ENCODE peak calls at places on chromosomes 7 and 10, in four cellular contexts. One of them, this sample, is unnamed. For H3K4me1, the result is how much of the 10 kb centered on the place peaks cover.

GRCh38 chr7:28802450-28802849 is 155.7 kb downstream of the TRIL start:
- DNase-seq in mesenchymal stem cell: no peak
- DNase-seq in trophoblast cell: peak
- DNase-seq in neural progenitor cell: no peak
- DNase-seq in this sample: no peak

GRCh38 chr7:70006411-70006920 is 408.2 kb downstream of the AUTS2 start:
- DNase-seq in mesenchymal stem cell: no peak
- DNase-seq in trophoblast cell: no peak
- DNase-seq in neural progenitor cell: no peak
- DNase-seq in this sample: no peak

GRCh38 chr10:33616921-33617320 is 282.5 kb upstream of the NRP1 start:
- DNase-seq in mesenchymal stem cell: peak
- DNase-seq in trophoblast cell: no peak
- DNase-seq in neural progenitor cell: no peak
- DNase-seq in this sample: no peak

GRCh38 chr10:122054046-122055025 is 65.4 kb downstream of the TACC2 start:
- DNase-seq in mesenchymal stem cell: peak
- DNase-seq in trophoblast cell: peak
- DNase-seq in neural progenitor cell: peak
- DNase-seq in this sample: no peak

GRCh38 chr7:70289067-70289466 is 690.8 kb downstream of the AUTS2 start:
- DNase-seq in mesenchymal stem cell: peak
- DNase-seq in trophoblast cell: no peak
- DNase-seq in neural progenitor cell: no peak
- DNase-seq in this sample: no peak

GRCh38 chr10:5895804-5896203 is 5.8 kb downstream of the FBH1 start:
- DNase-seq in mesenchymal stem cell: no peak
- DNase-seq in trophoblast cell: no peak
- DNase-seq in neural progenitor cell: peak
- DNase-seq in this sample: no peak

GRCh38 chr10:451021-451471 is 238.4 kb downstream of the DIP2C start:
- DNase-seq in mesenchymal stem cell: no peak
- DNase-seq in trophoblast cell: no peak
- DNase-seq in neural progenitor cell: no peak
- DNase-seq in this sample: no peak

GRCh38 chr10:85544956-85545355 is 821.6 kb downstream of the GRID1 start:
- DNase-seq in mesenchymal stem cell: peak
- DNase-seq in trophoblast cell: no peak
- DNase-seq in neural progenitor cell: no peak
- DNase-seq in this sample: no peak

GRCh38 chr7:89680161-89680560 is 474.1 kb upstream of the STEAP1 start:
- DNase-seq in mesenchymal stem cell: no peak
- DNase-seq in trophoblast cell: no peak
- DNase-seq in neural progenitor cell: no peak
- DNase-seq in this sample: no peak

GRCh38 chr7:43394441-43395130 is 188.3 kb upstream of the STK17A start:
- DNase-seq in mesenchymal stem cell: no peak
- DNase-seq in trophoblast cell: no peak
- DNase-seq in neural progenitor cell: no peak
- DNase-seq in this sample: no peak

GRCh38 chr10:65320256-65321026 is 1605.4 kb upstream of the LRRTM3 start:
- DNase-seq in mesenchymal stem cell: peak
- DNase-seq in trophoblast cell: no peak
- DNase-seq in neural progenitor cell: no peak
- DNase-seq in this sample: no peak

GRCh38 chr7:130719550-130719949 is 14.5 kb downstream of the KLF14 start:
- DNase-seq in mesenchymal stem cell: no peak
- DNase-seq in trophoblast cell: no peak
- DNase-seq in neural progenitor cell: no peak
- DNase-seq in this sample: no peak

GRCh38 chr7:9645756-9646155 is 1212.3 kb downstream of the NXPH1 start:
- DNase-seq in mesenchymal stem cell: peak
- DNase-seq in trophoblast cell: no peak
- DNase-seq in neural progenitor cell: no peak
- DNase-seq in this sample: no peak

GRCh38 chr7:37916673-37917660 is at the start of gene SFRP4:
- DNase-seq in mesenchymal stem cell: peak
- DNase-seq in trophoblast cell: no peak
- DNase-seq in neural progenitor cell: peak
- DNase-seq in this sample: no peak

GRCh38 chr7:32533313-32534024 is 38.2 kb downstream of the AVL9 start:
- DNase-seq in mesenchymal stem cell: no peak
- DNase-seq in trophoblast cell: no peak
- DNase-seq in neural progenitor cell: no peak
- DNase-seq in this sample: no peak

GRCh38 chr7:126930166-126930565 is 322.6 kb downstream of the GRM8 start:
- DNase-seq in mesenchymal stem cell: no peak
- DNase-seq in trophoblast cell: no peak
- DNase-seq in neural progenitor cell: no peak
- DNase-seq in this sample: no peak

GRCh38 chr10:42950606-42951485 is 126.0 kb upstream of the RET start:
- DNase-seq in mesenchymal stem cell: no peak
- DNase-seq in trophoblast cell: no peak
- DNase-seq in neural progenitor cell: no peak
- DNase-seq in this sample: no peak

GRCh38 chr10:72083234-72084093 is 4.9 kb downstream of the SPOCK2 start:
- DNase-seq in mesenchymal stem cell: no peak
- DNase-seq in trophoblast cell: no peak
- DNase-seq in neural progenitor cell: no peak
- DNase-seq in this sample: no peak

GRCh38 chr7:37930226-37930948 is 9.9 kb downstream of the EPDR1 start:
- DNase-seq in mesenchymal stem cell: no peak
- DNase-seq in trophoblast cell: no peak
- DNase-seq in neural progenitor cell: no peak
- DNase-seq in this sample: no peak

GRCh38 chr10:97400665-97401454 is at the start of gene RRP12:
- DNase-seq in mesenchymal stem cell: peak
- DNase-seq in trophoblast cell: peak
- DNase-seq in neural progenitor cell: peak
- DNase-seq in this sample: peak

GRCh38 chr10:116538992-116539391 is 6.7 kb upstream of the PNLIP start:
- DNase-seq in mesenchymal stem cell: no peak
- DNase-seq in trophoblast cell: no peak
- DNase-seq in neural progenitor cell: no peak
- DNase-seq in this sample: no peak

GRCh38 chr7:17706734-17707133 is 233.6 kb downstream of the SNX13 start:
- DNase-seq in mesenchymal stem cell: peak
- DNase-seq in trophoblast cell: peak
- DNase-seq in neural progenitor cell: peak
- DNase-seq in this sample: no peak

GRCh38 chr10:71719042-71719441 is 536 bp downstream of the C10orf105 start:
- DNase-seq in mesenchymal stem cell: peak
- DNase-seq in trophoblast cell: no peak
- DNase-seq in neural progenitor cell: no peak
- DNase-seq in this sample: no peak

GRCh38 chr7:72163266-72163665 is 248.9 kb downstream of the CALN1 start:
- DNase-seq in mesenchymal stem cell: no peak
- DNase-seq in trophoblast cell: no peak
- DNase-seq in neural progenitor cell: no peak
- DNase-seq in this sample: no peak

GRCh38 chr7:13963925-13964324 is 25.5 kb downstream of the ETV1 start:
- DNase-seq in mesenchymal stem cell: no peak
- DNase-seq in trophoblast cell: no peak
- DNase-seq in neural progenitor cell: no peak
- DNase-seq in this sample: no peak

GRCh38 chr10:132641966-132642731 is 104.6 kb downstream of the INPP5A start:
- DNase-seq in mesenchymal stem cell: no peak
- DNase-seq in trophoblast cell: no peak
- DNase-seq in neural progenitor cell: no peak
- DNase-seq in this sample: no peak

GRCh38 chr10:32327364-32327691 is 19.6 kb downstream of the EPC1 start:
- DNase-seq in mesenchymal stem cell: peak
- DNase-seq in trophoblast cell: no peak
- DNase-seq in neural progenitor cell: no peak
- DNase-seq in this sample: no peak

GRCh38 chr7:7696458-7697119 is 21.8 kb downstream of the RPA3 start:
- DNase-seq in mesenchymal stem cell: peak
- DNase-seq in trophoblast cell: no peak
- DNase-seq in neural progenitor cell: no peak
- DNase-seq in this sample: no peak

GRCh38 chr7:140342732-140343514 is 55.4 kb downstream of the SLC37A3 start:
- DNase-seq in mesenchymal stem cell: peak
- DNase-seq in trophoblast cell: no peak
- DNase-seq in neural progenitor cell: peak
- DNase-seq in this sample: no peak

GRCh38 chr7:40793132-40793531 is 658.3 kb downstream of the SUGCT start:
- DNase-seq in mesenchymal stem cell: no peak
- DNase-seq in trophoblast cell: no peak
- DNase-seq in neural progenitor cell: no peak
- DNase-seq in this sample: no peak

GRCh38 chr7:116449950-116450349 is 49.6 kb upstream of the CAV2 start:
- DNase-seq in mesenchymal stem cell: no peak
- DNase-seq in trophoblast cell: no peak
- DNase-seq in neural progenitor cell: no peak
- DNase-seq in this sample: no peak

GRCh38 chr10:51502124-51502523 is 197.3 kb downstream of the CSTF2T start:
- DNase-seq in mesenchymal stem cell: no peak
- DNase-seq in trophoblast cell: no peak
- DNase-seq in neural progenitor cell: no peak
- DNase-seq in this sample: no peak

GRCh38 chr7:100584677-100585510 is 1.0 kb downstream of the LRCH4 start:
- DNase-seq in mesenchymal stem cell: peak
- DNase-seq in trophoblast cell: peak
- DNase-seq in neural progenitor cell: peak
- DNase-seq in this sample: no peak

GRCh38 chr7:134431805-134432204 is 27.1 kb downstream of the AKR1B1 start:
- DNase-seq in mesenchymal stem cell: no peak
- DNase-seq in trophoblast cell: no peak
- DNase-seq in neural progenitor cell: no peak
- DNase-seq in this sample: no peak
- H3K27ac ChIP-seq in mesenchymal stem cell: no peak
- H3K27ac ChIP-seq in trophoblast cell: no peak
- H3K27ac ChIP-seq in neural progenitor cell: no peak
- H3K27ac ChIP-seq in this sample: peak

DNA sequence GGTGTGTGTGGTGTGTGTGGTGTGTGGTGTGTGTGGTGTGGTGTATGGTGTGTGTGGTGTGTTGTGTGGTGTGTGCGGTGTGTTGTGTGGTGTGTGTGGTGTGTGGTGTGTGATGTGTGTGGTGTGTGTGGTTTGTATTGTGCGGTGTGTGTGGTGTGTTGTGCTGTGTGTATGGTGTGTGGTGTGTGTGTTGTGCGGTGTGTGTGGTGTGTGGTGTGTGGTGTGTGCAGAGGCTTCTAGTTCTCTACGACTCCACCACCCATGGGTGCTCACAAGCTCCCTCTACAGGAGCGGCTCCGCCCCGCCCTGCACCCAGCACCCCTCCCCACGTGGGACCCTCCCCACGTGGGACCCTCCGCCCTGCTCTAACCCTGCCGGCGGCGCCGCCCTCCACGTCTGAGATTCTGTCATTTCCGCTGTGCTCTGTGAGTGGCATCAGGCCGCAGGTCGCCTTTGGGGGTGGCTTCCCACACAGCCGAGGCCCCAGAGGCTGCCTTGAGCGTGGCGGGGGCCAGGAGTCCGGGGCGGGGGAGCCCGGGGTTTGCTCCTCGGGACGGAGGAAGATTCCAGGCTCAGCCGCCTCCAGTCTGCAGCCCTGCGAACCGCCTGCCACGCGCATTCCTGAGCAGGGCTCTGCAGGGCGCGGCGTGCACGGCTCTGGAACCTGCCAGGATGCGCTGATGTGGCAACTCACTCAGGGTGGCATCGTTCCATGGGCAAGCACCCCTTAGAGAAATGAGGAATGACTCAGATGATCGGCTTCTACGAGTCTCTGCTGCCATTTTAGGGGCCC is 37.0 kb upstream of the DNAJB6 start:
- DNase-seq in mesenchymal stem cell: no peak
- DNase-seq in trophoblast cell: no peak
- DNase-seq in neural progenitor cell: no peak
- DNase-seq in this sample: no peak
- H3K4me3 ChIP-seq in mesenchymal stem cell: no peak
- H3K4me3 ChIP-seq in trophoblast cell: peak
- H3K4me3 ChIP-seq in neural progenitor cell: no peak
- H3K4me3 ChIP-seq in this sample: peak

DNA sequence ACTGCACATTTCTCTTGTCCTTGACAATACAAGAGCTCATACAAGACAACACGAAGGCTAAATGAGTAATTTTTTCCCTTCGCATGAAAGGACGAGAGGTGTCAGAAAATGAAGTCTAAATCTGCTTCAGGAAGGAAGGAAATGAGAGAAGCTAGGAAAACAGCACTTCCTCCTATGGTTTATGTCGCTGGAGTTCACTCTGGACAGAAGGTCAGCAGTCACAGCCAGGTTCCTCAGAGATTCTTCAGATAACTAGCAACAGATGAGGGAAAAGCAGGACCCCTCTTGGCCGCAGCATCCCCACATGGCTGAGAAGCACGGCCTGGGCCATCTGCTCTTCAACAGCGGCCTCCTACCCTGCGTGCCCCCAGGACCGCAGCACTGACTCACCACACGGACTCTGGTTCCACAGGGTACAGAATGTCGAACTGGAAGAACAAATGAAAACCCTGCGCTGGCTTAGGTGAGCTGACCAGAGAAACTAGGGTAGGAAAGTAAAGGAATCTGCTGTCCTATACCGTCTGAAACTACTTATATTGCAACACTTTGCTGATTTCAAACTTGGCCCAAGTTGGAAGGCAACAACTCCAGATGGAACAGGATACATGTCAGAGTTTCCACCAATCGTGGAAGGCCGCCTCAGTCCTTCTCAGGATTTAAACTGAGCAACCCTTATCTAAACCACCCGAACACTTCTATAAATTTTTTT is 26.3 kb downstream of the DNMBP start:
- DNase-seq in mesenchymal stem cell: peak
- DNase-seq in trophoblast cell: peak
- DNase-seq in neural progenitor cell: no peak
- DNase-seq in this sample: no peak
- H3K4me1 ChIP-seq in mesenchymal stem cell: under half
- H3K4me1 ChIP-seq in trophoblast cell: under half
- H3K4me1 ChIP-seq in neural progenitor cell: under half
- H3K4me1 ChIP-seq in this sample: half or more

GRCh38 chr10:30437039-30437781 is 3.2 kb downstream of the MAP3K8 start:
- DNase-seq in mesenchymal stem cell: peak
- DNase-seq in trophoblast cell: peak
- DNase-seq in neural progenitor cell: no peak
- DNase-seq in this sample: no peak
- H3K27ac ChIP-seq in mesenchymal stem cell: peak
- H3K27ac ChIP-seq in trophoblast cell: peak
- H3K27ac ChIP-seq in neural progenitor cell: no peak
- H3K27ac ChIP-seq in this sample: peak

GRCh38 chr7:1175597-1175966 is 15.6 kb upstream of the ZFAND2A start:
- DNase-seq in mesenchymal stem cell: no peak
- DNase-seq in trophoblast cell: peak
- DNase-seq in neural progenitor cell: no peak
- DNase-seq in this sample: no peak
- H3K4me3 ChIP-seq in mesenchymal stem cell: no peak
- H3K4me3 ChIP-seq in trophoblast cell: no peak
- H3K4me3 ChIP-seq in neural progenitor cell: no peak
- H3K4me3 ChIP-seq in this sample: peak